ENCODE peak calls at places on chromosomes 1 and 21, in eight cellular contexts. C, G, E, U, K, S, J and Z are unnamed samples. For H3K36me3, the result is how much of the 10 kb centered on the place peaks cover.

GRCh38 chr1:231576804-231577718 is 48.6 kb downstream of the TSNAX start:
- DNase-seq in C (no peak), G (no peak), E (no peak), U (no peak), K (no peak), S (peak), J (no peak), Z (no peak)

GRCh38 chr21:46045154-46045553 is 52.8 kb upstream of the COL6A2 start:
- DNase-seq in C (no peak), G (no peak), E (no peak), U (no peak), K (no peak), S (no peak), J (no peak), Z (no peak)

GRCh38 chr1:162074548-162074947 is 5.1 kb downstream of the NOS1AP start:
- DNase-seq in C (no peak), G (no peak), E (no peak), U (no peak), K (no peak), S (peak), J (no peak), Z (no peak)

GRCh38 chr1:10031461-10031860 is 1.3 kb upstream of the UBE4B start:
- DNase-seq in C (no peak), G (no peak), E (no peak), U (peak), K (peak), S (no peak), J (no peak), Z (no peak)

GRCh38 chr1:217563179-217563578 is 67.7 kb downstream of the GPATCH2 start:
- DNase-seq in C (no peak), G (no peak), E (no peak), U (no peak), K (no peak), S (no peak), J (no peak), Z (no peak)

GRCh38 chr1:51061231-51061943 is 40.6 kb upstream of the C1orf185 start:
- DNase-seq in C (no peak), G (no peak), E (no peak), U (peak), K (peak), S (no peak), J (no peak), Z (no peak)

GRCh38 chr1:170296211-170296610 is 150.5 kb downstream of the NTMT2 start:
- DNase-seq in C (no peak), G (no peak), E (no peak), U (no peak), K (no peak), S (no peak), J (no peak), Z (no peak)

GRCh38 chr21:37532868-37533780 is 166.6 kb downstream of the DYRK1A start:
- DNase-seq in C (no peak), G (peak), E (no peak), U (peak), K (peak), S (no peak), J (no peak), Z (no peak)

GRCh38 chr1:155487537-155487936 is 75.1 kb downstream of the ASH1L start:
- DNase-seq in C (no peak), G (no peak), E (no peak), U (no peak), K (no peak), S (no peak), J (no peak), Z (no peak)

GRCh38 chr1:113976609-113977278 is 2.5 kb upstream of the OLFML3 start:
- DNase-seq in C (no peak), G (no peak), E (no peak), U (peak), K (peak), S (peak), J (no peak), Z (no peak)

GRCh38 chr1:155392898-155393411 is 72.3 kb downstream of the RUSC1 start:
- DNase-seq in C (no peak), G (peak), E (no peak), U (no peak), K (peak), S (no peak), J (no peak), Z (peak)

GRCh38 chr1:159261726-159262494 is 40.2 kb upstream of the FCER1A start:
- DNase-seq in C (no peak), G (no peak), E (no peak), U (no peak), K (no peak), S (no peak), J (no peak), Z (no peak)

GRCh38 chr21:42039911-42040351 is 29.8 kb upstream of the ZBTB21 start:
- DNase-seq in C (no peak), G (no peak), E (no peak), U (peak), K (peak), S (no peak), J (no peak), Z (no peak)

GRCh38 chr1:110196917-110197782 is 13.0 kb upstream of the KCNC4 start:
- DNase-seq in C (peak), G (peak), E (no peak), U (peak), K (peak), S (peak), J (peak), Z (peak)

GRCh38 chr1:231045318-231045717 is 5.3 kb upstream of the FAM89A start:
- DNase-seq in C (no peak), G (no peak), E (no peak), U (no peak), K (no peak), S (no peak), J (no peak), Z (no peak)

GRCh38 chr1:201022178-201022823 is 1.2 kb downstream of the KIF21B start:
- DNase-seq in C (no peak), G (no peak), E (no peak), U (no peak), K (no peak), S (no peak), J (no peak), Z (no peak)

GRCh38 chr21:14826630-14827029 is 238.2 kb downstream of the NRIP1 start:
- DNase-seq in C (no peak), G (no peak), E (no peak), U (no peak), K (no peak), S (no peak), J (no peak), Z (no peak)

GRCh38 chr1:41643422-41643821 is 158.9 kb upstream of the EDN2 start:
- DNase-seq in C (no peak), G (no peak), E (no peak), U (no peak), K (no peak), S (no peak), J (no peak), Z (no peak)

GRCh38 chr1:101237229-101237837 is 514 bp downstream of the S1PR1 start:
- DNase-seq in C (no peak), G (no peak), E (no peak), U (peak), K (peak), S (no peak), J (no peak), Z (no peak)

GRCh38 chr1:101238041-101238515 is 1.3 kb downstream of the S1PR1 start:
- DNase-seq in C (peak), G (no peak), E (no peak), U (peak), K (no peak), S (no peak), J (no peak), Z (no peak)

GRCh38 chr1:101240041-101240430 is 3.2 kb downstream of the S1PR1 start:
- DNase-seq in C (no peak), G (peak), E (no peak), U (no peak), K (no peak), S (no peak), J (no peak), Z (peak)

GRCh38 chr1:101238681-101239094 is 1.9 kb downstream of the S1PR1 start:
- DNase-seq in C (peak), G (peak), E (peak), U (peak), K (peak), S (peak), J (peak), Z (peak)

GRCh38 chr1:101239095-101240040 is 2.5 kb downstream of the S1PR1 start:
- DNase-seq in C (no peak), G (peak), E (no peak), U (no peak), K (no peak), S (no peak), J (no peak), Z (no peak)
- H3K4me3 ChIP-seq in C (peak), G (no peak), E (no peak), U (peak), K (no peak), S (no peak), J (no peak), Z (peak)

DNA sequence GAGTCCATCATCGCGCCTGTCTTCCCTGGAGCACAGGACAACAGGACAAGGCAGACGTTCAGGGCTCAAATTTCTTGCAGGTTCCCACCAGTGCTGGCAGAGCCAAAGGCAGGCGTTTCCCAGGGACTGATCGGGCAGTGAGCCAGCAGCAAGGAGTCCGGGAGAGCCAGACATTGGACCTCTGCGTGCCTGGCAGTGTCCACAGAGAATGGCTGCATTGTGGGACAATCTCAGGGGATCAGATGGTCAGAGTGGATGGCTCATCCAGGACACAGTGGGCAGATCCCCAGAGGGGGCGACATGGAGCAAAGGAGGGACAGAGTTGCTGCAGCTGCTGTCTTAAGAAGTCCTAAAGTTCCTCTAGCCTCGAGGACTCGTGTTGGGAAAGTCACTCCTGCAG is 4.6 kb downstream of the TMEM63A start:
- DNase-seq in C (peak), G (peak), E (peak), U (peak), K (peak), S (peak), J (peak), Z (no peak)
- H3K36me3 ChIP-seq in C (under half), G (under half), E (under half), U (under half), K (under half), S (under half), J (under half), Z (under half)

DNA sequence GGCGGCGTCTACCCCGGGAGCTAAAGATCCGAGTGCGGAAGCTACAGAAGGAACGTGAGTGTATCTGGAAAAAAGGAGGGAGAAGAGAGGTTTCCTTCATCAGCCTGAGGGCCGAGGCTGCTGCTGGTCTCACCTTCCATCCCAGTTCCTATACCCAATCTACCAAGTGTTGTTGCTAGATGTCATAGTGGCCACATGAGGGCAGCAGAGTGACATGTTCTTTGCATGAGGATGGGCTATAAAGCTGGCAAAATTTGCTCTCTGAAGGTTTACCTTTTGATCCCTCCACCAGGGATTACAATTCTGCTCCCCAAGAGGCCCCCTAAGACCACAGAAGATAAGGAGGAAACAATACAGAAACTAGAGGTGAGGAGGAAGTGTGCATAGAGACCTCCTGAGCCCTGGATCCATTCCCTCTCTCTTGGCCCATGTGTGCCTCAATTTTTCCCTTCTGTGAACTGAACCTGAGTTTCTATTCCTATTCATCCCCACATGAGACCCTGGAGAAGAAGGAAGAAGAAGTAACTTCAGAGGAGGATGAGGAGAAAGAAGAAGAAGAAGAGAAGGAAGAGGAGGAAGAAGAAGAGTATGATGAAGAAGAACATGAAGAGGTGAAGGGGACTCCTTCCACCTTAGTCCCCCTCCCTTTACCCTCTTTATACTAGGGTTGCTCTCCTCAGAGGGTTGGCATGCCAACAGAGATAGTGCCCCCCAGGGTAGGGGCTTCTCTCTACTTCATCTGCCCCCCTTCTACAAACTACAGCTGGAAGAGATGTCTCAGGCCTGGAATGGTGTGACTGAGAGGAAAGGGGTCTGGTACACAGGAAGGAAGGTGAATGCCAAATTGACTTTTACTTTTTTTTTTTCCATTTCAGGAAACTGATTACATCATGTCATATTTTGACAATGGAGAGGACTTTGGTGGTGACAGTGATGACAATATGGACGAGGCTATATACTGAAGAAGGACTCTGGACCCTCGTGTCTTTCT is 13.3 kb downstream of the POLR3GL start:
- DNase-seq in C (peak), G (peak), E (peak), U (peak), K (peak), S (peak), J (peak), Z (peak)
- H3K4me3 ChIP-seq in C (peak), G (no peak), E (no peak), U (no peak), K (no peak), S (no peak), J (peak), Z (no peak)

DNA sequence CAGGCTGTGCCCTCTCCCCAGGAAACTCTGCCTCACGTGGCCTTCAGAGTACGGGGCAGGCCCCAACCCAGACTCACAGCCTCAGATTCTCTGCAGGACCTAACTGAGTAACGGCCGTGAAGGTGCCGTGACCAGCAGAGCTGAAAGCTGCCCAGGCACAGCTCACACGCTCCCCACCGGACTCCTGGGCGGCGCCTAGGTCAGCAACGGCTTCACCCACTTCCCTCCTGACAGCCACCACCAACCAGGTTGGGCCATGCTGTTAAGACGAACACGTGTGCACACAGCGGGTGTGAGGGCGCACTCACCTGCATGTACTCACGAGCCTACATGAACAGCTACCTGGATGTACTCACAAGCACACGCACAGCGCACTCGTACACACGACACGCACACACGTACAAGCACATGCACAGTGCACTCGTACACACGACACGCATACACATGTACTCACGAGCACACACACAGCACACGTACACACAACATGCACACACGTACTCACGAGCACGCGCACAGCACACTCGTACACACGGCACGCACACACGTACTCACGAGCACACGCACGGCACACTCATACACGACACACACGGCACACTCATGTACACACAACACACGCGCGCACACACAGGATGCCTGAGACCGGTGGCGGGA is 8.7 kb upstream of the TNFRSF4 start:
- DNase-seq in C (no peak), G (no peak), E (no peak), U (no peak), K (no peak), S (no peak), J (no peak), Z (no peak)
- H3K36me3 ChIP-seq in C (half or more), G (under half), E (under half), U (under half), K (half or more), S (half or more), J (under half), Z (under half)

GRCh38 chr1:86472767-86473166 is 4.0 kb downstream of the CLCA1 start:
- DNase-seq in C (no peak), G (no peak), E (no peak), U (no peak), K (no peak), S (no peak), J (peak), Z (no peak)
- H3K4me3 ChIP-seq in C (no peak), G (no peak), E (no peak), U (no peak), K (no peak), S (no peak), J (no peak), Z (no peak)

GRCh38 chr1:53277326-53277725 is 39.0 kb upstream of the MAGOH start:
- DNase-seq in C (no peak), G (no peak), E (no peak), U (no peak), K (no peak), S (no peak), J (no peak), Z (no peak)

GRCh38 chr1:53276902-53277281 is 38.6 kb upstream of the MAGOH start:
- DNase-seq in C (no peak), G (no peak), E (no peak), U (no peak), K (no peak), S (no peak), J (no peak), Z (no peak)

GRCh38 chr1:53275566-53275965 is 37.2 kb upstream of the MAGOH start:
- DNase-seq in C (no peak), G (no peak), E (no peak), U (no peak), K (no peak), S (no peak), J (no peak), Z (no peak)

GRCh38 chr1:53274541-53275185 is 36.3 kb upstream of the MAGOH start:
- DNase-seq in C (no peak), G (no peak), E (no peak), U (no peak), K (no peak), S (no peak), J (no peak), Z (no peak)

DNA sequence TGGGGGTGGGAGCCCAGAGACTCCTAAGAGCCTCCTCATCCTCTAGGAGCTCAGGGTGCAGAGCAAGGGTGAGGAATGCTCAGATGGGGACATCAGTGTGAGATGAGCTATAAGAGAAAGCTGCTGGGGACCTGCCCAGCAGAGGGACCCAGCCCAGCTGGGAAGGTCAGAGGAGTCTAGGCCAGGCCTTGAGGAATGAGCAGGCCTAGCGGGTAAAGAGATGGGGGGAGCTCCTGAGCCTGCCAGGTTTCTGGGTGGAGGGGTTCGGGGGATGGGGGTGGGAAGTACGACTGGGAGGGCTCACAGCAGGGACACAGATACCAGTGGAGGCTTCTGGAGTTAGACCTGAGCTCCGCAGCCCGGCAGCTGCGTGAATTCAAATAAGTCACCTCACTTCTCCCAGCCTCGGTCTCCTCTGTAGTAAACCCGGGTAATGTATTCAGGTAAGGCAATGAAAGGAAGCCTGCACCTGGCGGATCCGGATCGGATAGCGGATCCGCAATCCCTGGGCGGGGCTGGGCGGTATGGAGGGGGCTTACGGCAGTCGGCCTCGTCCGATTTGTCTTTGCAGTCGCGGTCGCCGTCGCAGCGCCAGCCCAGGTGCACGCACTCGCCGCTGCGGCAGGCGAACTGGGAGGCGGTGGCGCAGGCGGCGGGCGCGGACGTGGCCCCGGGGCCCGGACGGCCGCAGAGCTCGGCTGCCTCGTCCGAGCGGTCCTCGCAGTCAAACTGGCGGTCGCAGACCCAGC is 38.0 kb upstream of the MAGOH start:
- DNase-seq in C (no peak), G (no peak), E (no peak), U (no peak), K (no peak), S (no peak), J (no peak), Z (no peak)
- H3K36me3 ChIP-seq in C (under half), G (under half), E (under half), U (under half), K (under half), S (under half), J (under half), Z (under half)

DNA sequence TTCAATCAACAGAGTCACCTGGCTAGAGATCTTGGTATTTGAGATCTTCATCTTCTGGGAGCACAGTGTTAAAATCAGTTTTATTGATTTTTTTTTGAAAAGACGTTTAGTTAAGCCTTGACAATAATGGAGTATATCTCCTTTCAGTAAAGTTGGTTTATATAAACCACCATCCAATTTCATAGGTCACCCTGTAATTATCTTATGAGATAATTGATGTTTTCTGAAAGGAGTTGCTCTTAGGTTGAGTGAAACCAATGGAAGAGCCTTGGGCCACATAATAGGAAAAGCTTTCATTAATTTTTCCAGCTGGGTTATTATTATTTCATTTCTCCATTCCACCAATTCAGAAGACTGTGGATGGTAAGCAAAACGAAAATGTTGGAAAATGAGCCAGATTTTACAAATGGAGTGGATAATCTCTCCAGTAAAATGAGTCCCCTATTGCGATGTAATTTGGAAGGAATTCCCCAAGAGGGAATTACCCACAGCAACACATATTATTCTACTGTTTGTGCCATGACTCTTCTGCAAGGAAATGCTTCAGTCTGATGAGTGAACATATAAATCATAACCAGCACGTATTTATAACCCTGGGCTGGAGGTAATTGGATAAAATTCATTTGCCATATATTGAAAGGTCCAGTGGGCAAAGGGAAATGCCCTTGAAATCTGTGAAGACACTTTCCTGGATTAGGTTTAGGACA is 46.2 kb upstream of the TINAGL1 start:
- DNase-seq in C (no peak), G (no peak), E (no peak), U (peak), K (peak), S (no peak), J (no peak), Z (no peak)
- H3K4me3 ChIP-seq in C (no peak), G (no peak), E (no peak), U (no peak), K (no peak), S (no peak), J (no peak), Z (no peak)